ENCODE peak calls at places on chromosomes 7 and 10, in four cellular contexts. L is tibial nerve, G is pancreas, M is A549. U is an unnamed sample.

GRCh38 chr7:74233655-74234280 is 20.4 kb downstream of the RFC2 start:
- DNase-seq in G (no peak), M (no peak), L (no peak), U (no peak)

GRCh38 chr7:1917221-1918062 is 247.4 kb downstream of the ELFN1 start:
- DNase-seq in L (no peak), M (no peak), G (peak; percentile 19), U (no peak)

GRCh38 chr7:94313926-94314325 is 80.8 kb upstream of the COL1A2 start:
- DNase-seq in L (no peak), G (no peak), M (no peak), U (no peak)

GRCh38 chr7:137508437-137509175 is 165.1 kb upstream of the PTN start:
- DNase-seq in M (no peak), G (no peak), L (no peak), U (no peak)

GRCh38 chr10:132162021-132162531 is 24.7 kb upstream of the DPYSL4 start:
- DNase-seq in G (no peak), M (no peak), L (no peak), U (no peak)

GRCh38 chr10:103153765-103154197 is 39.3 kb downstream of the NT5C2 start:
- DNase-seq in G (no peak), L (no peak), M (no peak), U (no peak)

GRCh38 chr10:86775859-86776180 is 19.4 kb downstream of the BMPR1A start:
- DNase-seq in L (no peak), G (no peak), M (no peak), U (no peak)

GRCh38 chr10:95509281-95509680 is 51.9 kb downstream of the SORBS1 start:
- DNase-seq in G (no peak), L (no peak), M (no peak), U (no peak)

GRCh38 chr10:80163741-80164341 is 31.3 kb downstream of the PLAC9 start:
- DNase-seq in G (no peak), M (no peak), L (peak; percentile 55), U (no peak)

GRCh38 chr7:29102554-29103151 is 43.7 kb downstream of the CPVL start:
- DNase-seq in M (peak; percentile 13), L (peak; percentile 64), G (peak; percentile 44), U (peak; percentile 70)

GRCh38 chr7:11026452-11027359 is 53.0 kb downstream of the PHF14 start:
- DNase-seq in G (no peak), M (no peak), L (no peak), U (no peak)

GRCh38 chr10:121532465-121532864 is 65.8 kb downstream of the FGFR2 start:
- DNase-seq in L (no peak), M (no peak), G (no peak), U (no peak)

GRCh38 chr10:52774182-52774581 is 1.6 kb upstream of the MBL2 start:
- DNase-seq in L (no peak), M (no peak), G (no peak), U (no peak)

GRCh38 chr10:76675561-76675950 is 962.1 kb downstream of the KCNMA1 start:
- DNase-seq in L (no peak), G (no peak), M (no peak), U (no peak)

GRCh38 chr10:23523251-23523650 is 84.4 kb downstream of the OTUD1 start:
- DNase-seq in G (no peak), M (no peak), L (no peak), U (no peak)

GRCh38 chr10:28952523-28952922 is 275.2 kb downstream of the BAMBI start:
- DNase-seq in L (no peak), M (no peak), G (no peak), U (no peak)

GRCh38 chr7:78852951-78853350 is 600.5 kb downstream of the MAGI2 start:
- DNase-seq in G (no peak), M (no peak), L (no peak), U (no peak)

GRCh38 chr10:5555881-5556280 is 31.1 kb downstream of the CALML3 start:
- DNase-seq in G (no peak), M (no peak), L (no peak), U (no peak)

GRCh38 chr10:79178614-79179403 is 110.0 kb downstream of the ZMIZ1 start:
- DNase-seq in M (no peak), L (no peak), G (no peak), U (no peak)

GRCh38 chr7:15015545-15016314 is 113.2 kb upstream of the DGKB start:
- DNase-seq in G (peak; percentile 26), M (peak; percentile 26), L (no peak), U (no peak)

GRCh38 chr7:139526578-139527544 is 3.4 kb downstream of the CLEC2L start:
- DNase-seq in M (no peak), G (no peak), L (no peak), U (no peak)

GRCh38 chr10:306654-307185 is 171.5 kb downstream of the ZMYND11 start:
- DNase-seq in M (no peak), G (peak; percentile 54), L (no peak), U (no peak)

GRCh38 chr7:42262907-42263466 is 26.0 kb upstream of the GLI3 start:
- DNase-seq in G (no peak), M (no peak), L (no peak), U (no peak)

GRCh38 chr7:2638224-2638991 is 6.6 kb downstream of the TTYH3 start:
- DNase-seq in G (peak; percentile 63), M (no peak), L (peak; percentile 36), U (no peak)

GRCh38 chr10:89659185-89660131 is 14.4 kb upstream of the PANK1 start:
- DNase-seq in L (no peak), G (no peak), M (no peak), U (no peak)

DNA sequence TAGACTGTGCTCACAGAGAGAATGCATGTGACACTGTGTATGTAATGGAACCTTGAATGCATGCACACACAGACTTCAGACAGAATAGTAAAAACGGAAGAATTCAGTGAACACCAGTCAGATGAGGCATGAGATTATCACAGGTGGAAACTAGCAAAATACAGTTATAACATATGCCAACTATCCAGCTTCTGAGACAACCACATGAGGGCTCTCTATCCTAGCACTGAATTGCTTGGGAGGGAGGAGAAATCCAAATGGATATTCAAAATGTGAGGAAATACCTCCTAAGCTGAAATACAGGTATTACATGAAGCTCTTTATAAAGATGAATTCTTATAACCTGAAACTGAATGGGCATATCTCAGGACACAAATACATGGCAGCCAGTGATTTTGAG is 30.6 kb downstream of the GARS1 start:
- DNase-seq in L (no peak), G (no peak), M (no peak), U (no peak)
- TF ChIP-seq CTCF in L (no peak), G (no peak), M (peak; percentile 6), U (no peak)

GRCh38 chr7:72183835-72184234 is 228.3 kb downstream of the CALN1 start:
- DNase-seq in L (no peak), M (no peak), G (no peak), U (no peak)
- TF ChIP-seq CTCF in L (peak; percentile 9), M (no peak), G (no peak), U (peak; percentile 67)

GRCh38 chr7:144057954-144058353 is 9.2 kb downstream of the OR2A5 start:
- DNase-seq in M (peak; percentile 9), L (no peak), G (no peak), U (no peak)

GRCh38 chr7:144069511-144069910 is at the start of gene OR2A25:
- DNase-seq in M (no peak), L (no peak), G (no peak), U (no peak)

DNA sequence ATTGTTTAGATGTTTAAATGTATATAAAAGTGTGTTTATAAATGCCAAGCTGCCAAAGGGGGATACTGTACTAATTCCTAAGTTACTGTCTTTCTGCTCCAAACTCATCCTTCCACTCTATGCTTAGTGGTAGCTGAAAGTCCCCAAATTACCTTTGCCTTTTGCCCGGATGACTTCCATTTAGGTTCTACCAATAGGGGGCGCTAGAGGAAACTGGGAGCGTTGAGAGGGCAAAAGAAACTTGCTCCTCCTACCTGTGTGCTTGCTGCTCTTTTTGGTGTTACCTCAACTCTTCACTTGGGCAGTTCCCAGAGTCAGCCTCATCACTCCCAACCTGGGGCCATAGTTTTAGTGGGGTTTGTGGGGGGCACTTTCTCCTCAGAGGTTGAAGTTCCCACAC is 5.9 kb upstream of the OR2A25 start:
- DNase-seq in G (no peak), L (no peak), M (no peak), U (no peak)
- TF ChIP-seq CTCF in G (no peak), L (no peak), M (no peak), U (peak; percentile 55)

DNA sequence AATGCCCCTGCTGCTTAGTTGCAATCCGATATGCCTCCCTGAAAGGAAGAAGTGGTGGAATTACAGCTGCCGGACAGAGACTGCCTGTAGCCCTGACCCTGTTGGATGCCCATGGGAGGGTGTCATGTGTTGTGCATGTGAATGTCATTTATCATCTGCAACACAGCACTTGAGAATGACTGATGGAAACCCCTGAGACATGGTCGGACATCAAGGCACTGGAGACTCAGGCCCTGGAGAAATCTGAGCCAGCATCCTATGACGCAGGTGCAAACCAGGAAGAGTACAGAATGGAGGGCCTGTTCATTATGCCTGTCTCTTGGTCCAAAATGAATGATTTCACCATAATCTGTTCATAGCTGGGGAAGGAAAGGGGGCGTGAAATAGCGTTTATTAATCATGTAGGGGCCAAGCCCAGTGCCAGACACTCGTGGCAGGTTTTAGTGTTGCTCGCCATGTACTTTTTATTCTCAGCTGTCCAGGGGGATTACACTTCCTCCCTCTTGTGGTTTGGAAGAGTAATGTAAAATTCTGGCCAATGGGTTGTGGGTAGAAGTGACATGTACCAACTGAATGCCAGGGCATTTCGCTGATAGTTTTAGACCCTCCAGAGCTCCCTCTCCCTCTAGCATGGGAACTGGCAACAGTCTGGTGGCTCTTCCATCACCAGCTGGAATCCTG is 23.0 kb upstream of the LEP start:
- DNase-seq in M (peak; percentile 51), L (no peak), G (no peak), U (no peak)
- TF ChIP-seq CTCF in M (no peak), L (no peak), G (no peak), U (peak; percentile 49)

DNA sequence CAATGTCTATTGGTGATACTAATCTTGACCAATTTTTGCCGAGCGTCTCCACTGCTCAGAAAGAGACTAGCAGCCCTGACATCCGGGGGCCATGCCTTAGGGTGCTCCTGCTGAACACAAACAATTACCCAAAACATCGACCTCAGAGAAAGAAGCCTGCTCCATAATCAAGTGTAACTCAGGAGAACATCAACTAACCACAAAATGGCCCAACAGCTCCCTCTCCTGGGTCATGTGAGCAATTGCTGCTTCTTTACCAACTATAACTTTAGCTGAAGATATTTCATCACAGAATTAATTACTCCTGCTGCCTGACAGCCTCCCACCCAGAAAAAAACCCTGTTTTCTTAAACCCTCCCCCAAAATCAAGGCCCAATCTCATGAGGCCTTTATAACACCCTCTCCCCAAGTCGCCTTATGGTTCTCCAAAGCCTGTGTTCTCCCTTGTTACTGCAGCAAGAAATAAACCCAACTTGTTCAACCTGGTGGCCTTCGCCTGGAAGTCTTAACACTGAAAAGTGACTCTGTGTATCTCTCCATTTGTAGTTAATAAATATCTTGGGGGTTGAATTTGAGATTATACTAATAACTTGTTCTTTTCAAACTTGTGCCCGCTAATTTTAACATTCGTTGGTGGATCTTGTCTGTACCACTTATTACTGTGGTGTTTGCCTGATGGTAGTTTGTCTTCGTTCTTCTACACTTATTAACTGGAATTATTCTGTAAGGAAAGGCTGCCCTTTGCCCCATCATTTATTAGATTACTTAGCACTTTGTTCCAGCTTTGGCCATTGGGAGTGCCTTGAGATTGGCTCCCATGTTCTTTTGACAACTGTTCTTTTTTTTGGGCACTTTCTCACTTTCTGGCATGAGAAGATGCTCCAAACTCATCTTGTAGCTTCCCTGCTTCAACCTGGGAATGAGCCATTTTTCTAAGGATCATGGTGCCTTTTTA is 21.2 kb upstream of the RAMP3 start:
- DNase-seq in L (peak; percentile 20), G (no peak), M (peak; percentile 90), U (no peak)
- TF ChIP-seq CTCF in L (peak; percentile 78), G (peak; percentile 68), M (peak; percentile 92), U (peak; percentile 83)

GRCh38 chr10:27099916-27100799 is at the start of gene ANKRD26:
- DNase-seq in G (peak; percentile 98), M (peak; percentile 92), L (peak; percentile 95), U (peak; percentile 99)
- TF ChIP-seq CTCF in G (no peak), M (peak; percentile 17), L (no peak), U (no peak)

GRCh38 chr10:72834183-72834825 is 59.2 kb upstream of the OIT3 start:
- DNase-seq in G (no peak), L (peak; percentile 72), M (peak; percentile 29), U (peak; percentile 22)
- TF ChIP-seq CTCF in G (peak; percentile 40), L (peak; percentile 62), M (peak; percentile 91), U (peak; percentile 55)